ENCODE peak calls at places on chromosome 22, in four cellular contexts. One of them, this sample, is unnamed.

GRCh38 chr22:45224331-45224730 is 16.4 kb downstream of the KIAA0930 start:
- DNase-seq in thoracic aorta: no peak
- DNase-seq in endodermal cell: peak; percentile 27
- DNase-seq in Panc1: no peak
- DNase-seq in this sample: no peak

GRCh38 chr22:28025866-28026575 is 107.0 kb upstream of the PITPNB start:
- DNase-seq in thoracic aorta: no peak
- DNase-seq in endodermal cell: no peak
- DNase-seq in Panc1: no peak
- DNase-seq in this sample: no peak

GRCh38 chr22:46735747-46736608 is 2.1 kb downstream of the CERK start:
- DNase-seq in thoracic aorta: no peak
- DNase-seq in endodermal cell: peak; percentile 59
- DNase-seq in Panc1: no peak
- DNase-seq in this sample: no peak

GRCh38 chr22:40594924-40595323 is 41.6 kb downstream of the MRTFA start:
- DNase-seq in thoracic aorta: no peak
- DNase-seq in endodermal cell: no peak
- DNase-seq in Panc1: no peak
- DNase-seq in this sample: no peak

GRCh38 chr22:23677701-23677995 is 13.2 kb upstream of the RGL4 start:
- DNase-seq in thoracic aorta: no peak
- DNase-seq in endodermal cell: no peak
- DNase-seq in Panc1: no peak
- DNase-seq in this sample: no peak

GRCh38 chr22:44403930-44404329 is 91.2 kb upstream of the SHISAL1 start:
- DNase-seq in thoracic aorta: no peak
- DNase-seq in endodermal cell: peak; percentile 28
- DNase-seq in Panc1: no peak
- DNase-seq in this sample: no peak

GRCh38 chr22:35648066-35649025 is at the start of gene APOL6:
- DNase-seq in thoracic aorta: no peak
- DNase-seq in endodermal cell: no peak
- DNase-seq in Panc1: no peak
- DNase-seq in this sample: no peak

GRCh38 chr22:46871826-46872225 is 109.4 kb downstream of the TBC1D22A start:
- DNase-seq in thoracic aorta: no peak
- DNase-seq in endodermal cell: no peak
- DNase-seq in Panc1: no peak
- DNase-seq in this sample: no peak

GRCh38 chr22:49236541-49237075 is 591.1 kb downstream of the BRD1 start:
- DNase-seq in thoracic aorta: no peak
- DNase-seq in endodermal cell: no peak
- DNase-seq in Panc1: no peak
- DNase-seq in this sample: no peak

GRCh38 chr22:30538280-30538679 is 8.3 kb downstream of the SEC14L6 start:
- DNase-seq in thoracic aorta: no peak
- DNase-seq in endodermal cell: no peak
- DNase-seq in Panc1: no peak
- DNase-seq in this sample: no peak

GRCh38 chr22:30425616-30426394 is at the start of gene MTFP1:
- DNase-seq in thoracic aorta: no peak
- DNase-seq in endodermal cell: peak; percentile 94
- DNase-seq in Panc1: no peak
- DNase-seq in this sample: no peak

GRCh38 chr22:44025171-44026065 is 1.3 kb downstream of the PARVB start:
- DNase-seq in thoracic aorta: no peak
- DNase-seq in endodermal cell: no peak
- DNase-seq in Panc1: no peak
- DNase-seq in this sample: no peak

GRCh38 chr22:24153353-24153752 is 27.9 kb upstream of the SUSD2 start:
- DNase-seq in thoracic aorta: no peak
- DNase-seq in endodermal cell: no peak
- DNase-seq in Panc1: no peak
- DNase-seq in this sample: no peak

GRCh38 chr22:19799322-19800190 is 39.0 kb downstream of the TBX1 start:
- DNase-seq in thoracic aorta: peak; percentile 25
- DNase-seq in endodermal cell: no peak
- DNase-seq in Panc1: no peak
- DNase-seq in this sample: no peak

GRCh38 chr22:19800306-19800705 is 39.7 kb downstream of the TBX1 start:
- DNase-seq in thoracic aorta: no peak
- DNase-seq in endodermal cell: no peak
- DNase-seq in Panc1: no peak
- DNase-seq in this sample: no peak

GRCh38 chr22:19802001-19802880 is 41.7 kb downstream of the TBX1 start:
- DNase-seq in thoracic aorta: no peak
- DNase-seq in endodermal cell: no peak
- DNase-seq in Panc1: no peak
- DNase-seq in this sample: no peak

GRCh38 chr22:19801340-19802000 is 40.9 kb downstream of the TBX1 start:
- DNase-seq in thoracic aorta: no peak
- DNase-seq in endodermal cell: no peak
- DNase-seq in Panc1: no peak
- DNase-seq in this sample: no peak

DNA sequence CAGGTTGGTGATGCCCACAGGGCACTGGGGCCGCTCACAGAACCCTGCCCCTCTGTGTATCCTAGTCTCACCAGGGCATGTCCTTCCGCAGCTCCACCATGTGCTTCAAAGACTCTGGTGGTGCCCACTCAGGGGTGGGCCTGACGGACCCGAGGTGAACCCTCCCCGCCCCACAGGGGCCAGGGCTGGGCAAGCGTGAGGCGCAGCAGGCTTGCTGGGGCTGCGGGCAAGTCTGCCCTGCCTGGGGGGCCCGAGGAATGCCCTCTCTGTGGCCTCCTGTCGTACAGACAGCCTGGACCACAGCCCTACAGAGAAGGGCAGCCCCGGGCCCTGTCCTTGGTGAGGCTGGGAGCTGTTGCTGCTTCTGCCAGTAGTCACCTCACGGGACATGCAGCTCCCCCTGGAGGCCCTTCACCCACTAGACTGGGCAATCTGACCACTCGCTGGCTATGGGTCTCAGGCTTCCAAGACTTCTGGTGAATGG is 40.2 kb downstream of the TBX1 start:
- DNase-seq in thoracic aorta: no peak
- DNase-seq in endodermal cell: peak; percentile 82
- DNase-seq in Panc1: no peak
- DNase-seq in this sample: no peak
- TF ChIP-seq CTCF in thoracic aorta: no peak
- TF ChIP-seq CTCF in endodermal cell: peak; percentile 75
- TF ChIP-seq CTCF in Panc1: no peak
- TF ChIP-seq CTCF in this sample: peak; percentile 54

DNA sequence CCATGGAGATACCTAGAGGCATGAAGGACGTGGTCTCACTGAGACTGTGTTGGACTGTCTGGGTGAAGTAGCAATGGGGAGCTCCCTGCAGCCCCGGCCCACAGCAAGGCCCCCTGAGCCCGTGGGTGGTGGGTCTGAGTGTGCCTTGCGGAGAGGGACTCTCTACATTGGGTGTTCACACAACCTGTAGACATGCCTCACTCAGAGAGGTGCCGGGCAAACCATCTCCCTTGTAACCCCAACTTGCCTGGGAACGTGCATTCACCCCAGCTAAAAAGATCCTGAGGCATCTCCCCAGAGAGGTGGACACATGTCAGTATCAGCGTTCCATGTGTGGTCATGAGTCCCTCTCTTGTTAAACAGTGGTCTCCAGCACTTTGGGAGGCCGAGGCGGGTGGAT is 2.1 kb downstream of the VPREB1 start:
- DNase-seq in thoracic aorta: no peak
- DNase-seq in endodermal cell: no peak
- DNase-seq in Panc1: no peak
- DNase-seq in this sample: no peak
- H3K4me3 ChIP-seq in thoracic aorta: no peak overlapping the region
- H3K4me3 ChIP-seq in endodermal cell: no peak overlapping the region
- H3K4me3 ChIP-seq in Panc1: no peak overlapping the region
- H3K4me3 ChIP-seq in this sample: no peak overlapping the region

DNA sequence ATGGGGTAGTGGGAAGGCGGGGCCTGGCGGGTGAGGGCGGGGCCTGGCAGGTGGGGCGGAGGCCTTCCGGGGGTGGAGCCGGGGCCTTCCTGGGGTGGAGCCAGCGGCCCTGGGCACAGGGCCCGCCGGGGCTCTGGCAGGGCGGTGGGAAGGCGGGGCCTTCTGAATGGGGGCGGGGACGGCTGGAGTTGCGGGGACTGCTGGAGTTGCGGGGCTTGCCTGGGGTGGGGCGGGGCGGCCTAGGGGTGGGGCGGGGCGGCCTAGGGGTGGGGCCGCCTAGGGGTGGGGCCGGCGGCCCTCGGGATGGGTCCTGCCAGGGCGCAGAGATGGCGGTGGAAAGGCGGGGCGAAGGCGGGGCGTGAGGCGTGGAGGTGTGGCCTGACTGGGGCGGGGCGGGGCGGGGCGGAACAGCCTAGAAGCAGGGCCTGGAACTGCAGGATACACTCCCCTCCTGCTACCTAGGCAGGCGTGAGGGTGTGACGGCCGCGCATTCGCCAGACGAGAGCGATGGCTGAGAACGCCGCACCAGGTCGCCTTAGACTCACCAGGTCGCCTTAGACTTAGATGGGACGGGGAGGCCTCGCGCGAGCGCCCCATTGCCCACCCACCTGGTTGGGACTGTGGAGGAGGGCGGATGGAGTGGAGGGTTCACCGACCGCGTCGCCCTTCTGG is 19.3 kb downstream of the RRP7A start:
- DNase-seq in thoracic aorta: no peak
- DNase-seq in endodermal cell: peak; percentile 96
- DNase-seq in Panc1: no peak
- DNase-seq in this sample: peak; percentile 10
- TF ChIP-seq CTCF in thoracic aorta: no peak
- TF ChIP-seq CTCF in endodermal cell: no peak
- TF ChIP-seq CTCF in Panc1: no peak
- TF ChIP-seq CTCF in this sample: no peak

GRCh38 chr22:18060646-18061620 is 16.9 kb upstream of the PEX26 start:
- DNase-seq in thoracic aorta: no peak
- DNase-seq in endodermal cell: no peak
- DNase-seq in Panc1: no peak
- DNase-seq in this sample: no peak
- H3K4me3 ChIP-seq in thoracic aorta: no peak overlapping the region
- H3K4me3 ChIP-seq in endodermal cell: no peak overlapping the region
- H3K4me3 ChIP-seq in Panc1: no peak overlapping the region
- H3K4me3 ChIP-seq in this sample: no peak overlapping the region

GRCh38 chr22:37171662-37172061 is 16.4 kb downstream of the C1QTNF6 start:
- DNase-seq in thoracic aorta: no peak
- DNase-seq in endodermal cell: peak; percentile 24
- DNase-seq in Panc1: no peak
- DNase-seq in this sample: no peak
- TF ChIP-seq CTCF in thoracic aorta: no peak
- TF ChIP-seq CTCF in endodermal cell: no peak
- TF ChIP-seq CTCF in Panc1: no peak
- TF ChIP-seq CTCF in this sample: no peak

GRCh38 chr22:29314537-29315285 is 786 bp downstream of the RASL10A start:
- DNase-seq in thoracic aorta: no peak
- DNase-seq in endodermal cell: peak; percentile 76
- DNase-seq in Panc1: no peak
- DNase-seq in this sample: no peak
- H3K4me3 ChIP-seq in thoracic aorta: peak overlapping the region; percentile 57
- H3K4me3 ChIP-seq in endodermal cell: peak overlapping the region; percentile 55
- H3K4me3 ChIP-seq in Panc1: peak overlapping the region; percentile 38
- H3K4me3 ChIP-seq in this sample: no peak overlapping the region

DNA sequence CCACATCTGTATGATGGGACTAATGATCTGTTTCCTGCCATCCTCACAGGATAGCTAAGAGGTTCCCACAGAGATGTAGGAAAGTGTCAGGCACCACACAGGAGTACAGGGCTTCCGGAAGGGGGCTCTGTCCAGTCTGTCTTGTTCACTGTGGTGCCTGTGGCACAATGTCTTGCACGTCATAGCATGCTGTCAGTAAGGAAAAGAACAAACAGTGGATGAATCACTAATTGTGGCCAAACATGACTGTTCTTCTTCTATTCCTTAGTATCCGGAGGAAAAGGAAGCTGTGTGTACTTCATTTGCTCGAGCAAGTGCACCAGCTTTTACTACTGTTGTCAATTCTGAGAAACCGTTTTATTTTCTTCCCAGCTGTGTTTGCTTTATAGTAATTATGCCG is 73.4 kb upstream of the YWHAH start:
- DNase-seq in thoracic aorta: no peak
- DNase-seq in endodermal cell: no peak
- DNase-seq in Panc1: peak; percentile 22
- DNase-seq in this sample: no peak
- TF ChIP-seq CTCF in thoracic aorta: no peak
- TF ChIP-seq CTCF in endodermal cell: no peak
- TF ChIP-seq CTCF in Panc1: no peak
- TF ChIP-seq CTCF in this sample: no peak

This sample was measured in retinal pigment epithelial cell.